ENCODE peak calls at places on chromosomes 11 and 22, in nine cellular contexts. X is colonic mucosa, P is fibroblast of mammary gland, H is endothelial cell, D is GM20000, E is hepatocyte, Y is Calu3, A is tibial nerve, T is left ventricle myocardium inferior. N is an unnamed sample.

GRCh38 chr11:72430743-72431570 is 3.4 kb downstream of the CLPB start:
- DNase-seq in X (no peak), P (peak), H (peak), D (peak), E (peak), Y (peak), A (no peak), T (peak), N (peak)

GRCh38 chr11:2884424-2884815 is 1.2 kb downstream of the CDKN1C start:
- DNase-seq in X (no peak), P (no peak), H (peak), D (no peak), E (peak), Y (peak), A (no peak), T (peak), N (no peak)

GRCh38 chr11:2531277-2531986 is 86.6 kb downstream of the KCNQ1 start:
- DNase-seq in X (peak), P (peak), H (peak), D (peak), E (peak), Y (peak), A (peak), T (peak), N (peak)

GRCh38 chr11:94125408-94126120 is 3.1 kb upstream of the PANX1 start:
- DNase-seq in X (no peak), P (peak), H (no peak), D (no peak), E (no peak), Y (no peak), A (no peak), T (no peak), N (no peak)

GRCh38 chr11:94648789-94649188 is 81.6 kb downstream of the PIWIL4 start:
- DNase-seq in X (no peak), P (no peak), H (no peak), D (no peak), E (no peak), Y (no peak), A (no peak), T (no peak), N (no peak)

GRCh38 chr11:45094958-45095690 is 51.3 kb upstream of the PRDM11 start:
- DNase-seq in X (peak), P (no peak), H (no peak), D (no peak), E (no peak), Y (no peak), A (no peak), T (no peak), N (no peak)

GRCh38 chr11:16047073-16047472 is 309.3 kb downstream of the SOX6 start:
- DNase-seq in X (no peak), P (no peak), H (no peak), D (no peak), E (no peak), Y (no peak), A (no peak), T (no peak), N (no peak)

GRCh38 chr11:68373189-68373809 is 60.9 kb downstream of the LRP5 start:
- DNase-seq in X (no peak), P (peak), H (no peak), D (no peak), E (peak), Y (no peak), A (no peak), T (peak), N (no peak)

GRCh38 chr11:36672815-36673450 is 74.9 kb upstream of the RAG2 start:
- DNase-seq in X (peak), P (peak), H (peak), D (peak), E (peak), Y (peak), A (no peak), T (no peak), N (peak)

GRCh38 chr11:95445746-95446333 is 214.8 kb upstream of the SESN3 start:
- DNase-seq in X (no peak), P (no peak), H (no peak), D (no peak), E (no peak), Y (no peak), A (no peak), T (no peak), N (no peak)

GRCh38 chr22:11066458-11067285 is 4461.3 kb upstream of the OR11H1 start:
- DNase-seq in X (no peak), P (no peak), H (no peak), D (peak), E (peak), Y (no peak), A (no peak), T (no peak), N (no peak)

GRCh38 chr22:42160830-42161696 is 30.5 kb upstream of the CYP2D6 start:
- DNase-seq in X (peak), P (no peak), H (no peak), D (no peak), E (no peak), Y (peak), A (no peak), T (no peak), N (no peak)

GRCh38 chr22:41976070-41976901 is 7.0 kb downstream of the SEPTIN3 start:
- DNase-seq in X (peak), P (no peak), H (no peak), D (peak), E (peak), Y (peak), A (no peak), T (peak), N (peak)

GRCh38 chr11:128318856-128319474 is 268.4 kb downstream of the ETS1 start:
- DNase-seq in X (no peak), P (no peak), H (no peak), D (peak), E (no peak), Y (no peak), A (no peak), T (no peak), N (no peak)

GRCh38 chr11:1293619-1294015 is 15.8 kb downstream of the TOLLIP start:
- DNase-seq in X (no peak), P (no peak), H (no peak), D (no peak), E (no peak), Y (peak), A (no peak), T (peak), N (peak)

GRCh38 chr11:98104249-98104648 is 916.5 kb upstream of the CNTN5 start:
- DNase-seq in X (no peak), P (no peak), H (no peak), D (no peak), E (no peak), Y (no peak), A (no peak), T (no peak), N (no peak)

GRCh38 chr11:19727246-19727645 is 14.6 kb downstream of the NAV2 start:
- DNase-seq in X (no peak), P (peak), H (no peak), D (no peak), E (peak), Y (no peak), A (no peak), T (no peak), N (no peak)

GRCh38 chr22:23400286-23400981 is 179.7 kb downstream of the IGLL1 start:
- DNase-seq in X (no peak), P (no peak), H (no peak), D (no peak), E (no peak), Y (no peak), A (no peak), T (no peak), N (no peak)

GRCh38 chr11:118529584-118530175 is 1.3 kb upstream of the TMEM25 start:
- DNase-seq in X (no peak), P (no peak), H (no peak), D (no peak), E (no peak), Y (no peak), A (no peak), T (no peak), N (no peak)

GRCh38 chr11:38582151-38582550 is 1984.1 kb upstream of the RAG2 start:
- DNase-seq in X (no peak), P (no peak), H (no peak), D (no peak), E (no peak), Y (no peak), A (no peak), T (no peak), N (no peak)

GRCh38 chr22:40805699-40806203 is 13.4 kb downstream of the SLC25A17 start:
- DNase-seq in X (no peak), P (no peak), H (no peak), D (no peak), E (no peak), Y (no peak), A (no peak), T (no peak), N (no peak)

GRCh38 chr11:46969379-46969778 is 32.8 kb downstream of the CSTPP1 start:
- DNase-seq in X (no peak), P (no peak), H (no peak), D (no peak), E (no peak), Y (no peak), A (no peak), T (no peak), N (no peak)

GRCh38 chr11:124896071-124896750 is 1.5 kb downstream of the ROBO4 start:
- DNase-seq in X (no peak), P (no peak), H (no peak), D (no peak), E (no peak), Y (no peak), A (no peak), T (no peak), N (no peak)

GRCh38 chr11:44726278-44727113 is at the start of gene TSPAN18:
- DNase-seq in X (peak), P (no peak), H (peak), D (peak), E (peak), Y (no peak), A (no peak), T (peak), N (peak)

GRCh38 chr11:72710278-72710677 is 36.1 kb upstream of the PDE2A start:
- DNase-seq in X (no peak), P (no peak), H (no peak), D (no peak), E (no peak), Y (no peak), A (no peak), T (no peak), N (no peak)

GRCh38 chr22:30946354-30946753 is 22.2 kb downstream of the MORC2 start:
- DNase-seq in X (no peak), P (no peak), H (no peak), D (no peak), E (no peak), Y (no peak), A (no peak), T (no peak), N (no peak)

GRCh38 chr22:30948930-30949342 is 19.6 kb downstream of the MORC2 start:
- DNase-seq in X (no peak), P (peak), H (no peak), D (no peak), E (no peak), Y (no peak), A (no peak), T (no peak), N (no peak)

GRCh38 chr22:30947163-30947820 is 21.3 kb downstream of the MORC2 start:
- DNase-seq in X (no peak), P (no peak), H (peak), D (no peak), E (peak), Y (no peak), A (no peak), T (peak), N (no peak)

GRCh38 chr22:30947821-30948454 is 20.6 kb downstream of the MORC2 start:
- DNase-seq in X (no peak), P (peak), H (no peak), D (peak), E (peak), Y (no peak), A (no peak), T (no peak), N (no peak)

GRCh38 chr22:30949934-30950660 is 18.5 kb downstream of the MORC2 start:
- DNase-seq in X (no peak), P (no peak), H (no peak), D (no peak), E (no peak), Y (no peak), A (no peak), T (no peak), N (no peak)
- TF ChIP-seq CTCF in X (no peak), P (no peak), H (no peak), D (no peak), E (no peak), Y (no peak), A (no peak), T (no peak), N (no peak)

GRCh38 chr11:64644348-64645242 is 53.6 kb downstream of the SLC22A12 start:
- DNase-seq in X (no peak), P (no peak), H (no peak), D (peak), E (peak), Y (no peak), A (no peak), T (no peak), N (no peak)
- TF ChIP-seq CTCF in X (no peak), P (peak), H (no peak), D (no peak), E (peak), Y (no peak), A (no peak), T (no peak), N (peak)

GRCh38 chr11:33622806-33623205 is 77.8 kb downstream of the C11orf91 start:
- DNase-seq in X (no peak), P (no peak), H (no peak), D (no peak), E (no peak), Y (no peak), A (no peak), T (no peak), N (no peak)

GRCh38 chr11:33618363-33618735 is 82.3 kb downstream of the C11orf91 start:
- DNase-seq in X (no peak), P (no peak), H (no peak), D (no peak), E (no peak), Y (no peak), A (no peak), T (no peak), N (no peak)

GRCh38 chr11:33618956-33619355 is 81.7 kb downstream of the C11orf91 start:
- DNase-seq in X (no peak), P (no peak), H (no peak), D (no peak), E (no peak), Y (no peak), A (no peak), T (no peak), N (no peak)

GRCh38 chr11:33622231-33622630 is 78.4 kb downstream of the C11orf91 start:
- DNase-seq in X (no peak), P (peak), H (no peak), D (no peak), E (no peak), Y (no peak), A (no peak), T (no peak), N (no peak)

DNA sequence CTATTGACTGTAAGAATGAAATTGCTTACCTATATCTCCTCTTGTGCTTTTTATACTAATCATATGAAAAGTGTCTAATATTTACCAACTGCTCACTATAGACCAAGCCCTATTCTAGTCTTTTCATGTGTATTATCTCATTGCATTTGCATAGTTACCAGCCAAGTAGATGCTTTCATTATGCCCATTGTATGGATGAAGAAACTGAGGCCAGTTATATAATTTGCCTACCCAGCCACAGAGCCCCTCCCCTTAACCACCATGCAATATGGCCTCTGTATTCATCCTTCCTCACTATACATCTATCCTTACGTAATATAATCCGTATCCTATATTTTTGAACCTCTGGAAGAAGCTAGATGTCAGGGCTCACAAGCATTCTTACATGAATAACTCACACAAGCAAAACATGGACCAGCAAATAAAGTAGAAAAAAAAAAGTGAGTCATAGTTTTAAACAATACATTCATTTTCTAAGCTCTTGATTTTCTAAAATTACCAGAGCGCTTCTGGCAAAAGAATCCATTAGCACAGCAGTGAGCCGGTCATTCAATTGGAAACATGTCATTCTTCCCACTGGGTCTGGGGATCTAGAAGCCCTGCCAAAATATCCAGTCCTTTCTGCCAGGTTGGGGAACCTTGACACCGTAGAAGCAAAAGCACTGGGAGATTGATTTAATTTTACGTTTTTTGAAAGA is 80.1 kb downstream of the C11orf91 start:
- DNase-seq in X (no peak), P (peak), H (no peak), D (no peak), E (no peak), Y (no peak), A (no peak), T (no peak), N (no peak)
- TF ChIP-seq CTCF in X (no peak), P (no peak), H (no peak), D (no peak), E (no peak), Y (no peak), A (no peak), T (no peak), N (no peak)

GRCh38 chr22:46286941-46287872 is 9.5 kb upstream of the GTSE1 start:
- DNase-seq in X (no peak), P (no peak), H (no peak), D (no peak), E (no peak), Y (no peak), A (no peak), T (no peak), N (no peak)
- TF ChIP-seq CTCF in X (no peak), P (no peak), H (no peak), D (no peak), E (no peak), Y (no peak), A (no peak), T (no peak), N (no peak)

DNA sequence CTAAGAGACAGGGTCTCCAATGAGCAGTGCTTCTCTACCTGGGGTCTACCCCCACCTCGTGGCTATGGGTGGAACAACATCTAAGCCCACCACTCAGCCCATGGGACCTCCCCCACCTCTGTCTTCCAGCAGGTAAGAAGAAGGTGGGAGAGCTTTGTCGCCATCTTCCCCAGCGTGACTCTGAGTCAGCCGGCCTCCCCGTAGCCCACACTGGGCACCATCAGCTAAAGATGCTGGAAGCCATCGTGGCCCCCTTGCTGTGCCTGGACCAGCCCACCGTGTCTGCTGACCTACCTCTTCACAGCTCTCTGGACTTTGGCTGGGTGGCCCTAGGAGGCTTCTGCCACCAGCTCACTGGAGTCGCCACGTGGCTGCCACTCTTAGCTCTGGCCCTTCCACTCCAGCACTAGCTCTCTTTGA is 954 bp downstream of the C11orf86 start:
- DNase-seq in X (no peak), P (no peak), H (peak), D (no peak), E (peak), Y (peak), A (no peak), T (no peak), N (peak)
- TF ChIP-seq CTCF in X (peak), P (peak), H (peak), D (peak), E (peak), Y (peak), A (peak), T (peak), N (peak)

DNA sequence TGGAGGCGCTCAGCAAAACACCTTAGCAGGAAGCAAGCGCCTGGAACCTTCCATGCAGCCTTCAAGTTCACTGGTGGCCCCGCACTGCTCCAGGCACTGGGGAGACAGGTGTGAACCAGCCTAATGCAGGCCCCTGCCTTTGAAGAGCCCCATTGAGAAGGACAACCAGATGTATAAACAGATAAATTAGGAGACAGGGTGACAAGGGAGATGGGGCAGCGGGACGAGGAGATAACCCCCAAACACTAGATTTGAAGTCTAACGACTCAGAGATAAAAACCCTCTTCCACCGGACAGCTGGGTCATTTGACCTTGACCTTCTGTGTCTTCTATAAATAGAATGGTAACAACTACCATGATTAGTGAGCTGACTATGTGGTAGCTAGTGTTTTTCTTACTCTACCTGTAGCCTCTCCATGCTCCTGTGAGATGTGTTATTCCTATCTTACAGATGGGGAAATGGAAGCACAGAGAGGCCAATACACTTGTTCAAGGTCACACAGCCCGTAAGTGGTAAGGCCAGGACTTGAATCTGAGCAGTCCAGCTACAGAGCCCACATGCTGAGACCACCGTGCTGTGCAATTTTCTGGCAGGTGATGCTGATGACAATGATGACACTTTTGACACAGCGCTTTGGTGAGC is 2.0 kb upstream of the PDGFB start:
- DNase-seq in X (no peak), P (no peak), H (no peak), D (no peak), E (no peak), Y (no peak), A (no peak), T (no peak), N (no peak)
- TF ChIP-seq CTCF in X (no peak), P (no peak), H (no peak), D (no peak), E (no peak), Y (no peak), A (no peak), T (no peak), N (no peak)

GRCh38 chr11:112454841-112455240 is 194.2 kb upstream of the PLET1 start:
- DNase-seq in X (no peak), P (no peak), H (no peak), D (no peak), E (no peak), Y (no peak), A (no peak), T (no peak), N (no peak)
- TF ChIP-seq CTCF in X (no peak), P (no peak), H (no peak), D (no peak), E (no peak), Y (no peak), A (no peak), T (no peak), N (no peak)

GRCh38 chr11:133384731-133385130 is 147.6 kb downstream of the OPCML start:
- DNase-seq in X (no peak), P (no peak), H (no peak), D (no peak), E (no peak), Y (no peak), A (no peak), T (no peak), N (no peak)

GRCh38 chr11:133388260-133388659 is 144.0 kb downstream of the OPCML start:
- DNase-seq in X (no peak), P (no peak), H (no peak), D (no peak), E (no peak), Y (no peak), A (no peak), T (no peak), N (no peak)

GRCh38 chr11:133386262-133386661 is 146.0 kb downstream of the OPCML start:
- DNase-seq in X (no peak), P (no peak), H (no peak), D (no peak), E (no peak), Y (no peak), A (no peak), T (no peak), N (no peak)

GRCh38 chr11:133386852-133387251 is 145.4 kb downstream of the OPCML start:
- DNase-seq in X (no peak), P (no peak), H (no peak), D (no peak), E (no peak), Y (no peak), A (no peak), T (no peak), N (no peak)

GRCh38 chr11:133388975-133389568 is 143.2 kb downstream of the OPCML start:
- DNase-seq in X (no peak), P (no peak), H (no peak), D (no peak), E (no peak), Y (no peak), A (no peak), T (no peak), N (no peak)
- TF ChIP-seq CTCF in X (no peak), P (no peak), H (no peak), D (no peak), E (no peak), Y (no peak), A (no peak), T (no peak), N (no peak)

GRCh38 chr11:126862664-126863247 is 137.8 kb downstream of the KIRREL3 start:
- DNase-seq in X (no peak), P (no peak), H (no peak), D (no peak), E (no peak), Y (no peak), A (no peak), T (no peak), N (no peak)
- TF ChIP-seq CTCF in X (no peak), P (no peak), H (no peak), D (no peak), E (no peak), Y (no peak), A (no peak), T (no peak), N (no peak)

GRCh38 chr11:5233268-5233667 is 1.0 kb downstream of the HBD start:
- DNase-seq in X (no peak), P (no peak), H (no peak), D (no peak), E (no peak), Y (no peak), A (no peak), T (no peak), N (no peak)
- TF ChIP-seq CTCF in X (no peak), P (no peak), H (no peak), D (no peak), E (no peak), Y (no peak), A (no peak), T (no peak), N (no peak)

N was measured in Caco-2.